ENCODE peak calls at places on chromosomes 5 and 9, in ten cellular contexts. M, E, D, T, S, F, A, Y, X and Z are unnamed samples.

GRCh38 chr5:132389453-132390286 is 20.2 kb downstream of the SLC22A5 start:
- DNase-seq in M (no peak), E (no peak), D (peak; percentile 98), T (peak; percentile 100), S (no peak), F (no peak), A (no peak), Y (peak; percentile 55), X (no peak), Z (no peak)

GRCh38 chr9:113649054-113649453 is 185.5 kb downstream of the RGS3 start:
- DNase-seq in M (no peak), E (peak; percentile 90), D (no peak), T (peak; percentile 57), S (peak; percentile 48), F (peak; percentile 40), A (no peak), Y (no peak), X (no peak), Z (no peak)

GRCh38 chr5:4785971-4786370 is 354.2 kb upstream of the ADAMTS16 start:
- DNase-seq in M (no peak), E (no peak), D (no peak), T (no peak), S (no peak), F (no peak), A (no peak), Y (no peak), X (no peak), Z (no peak)

GRCh38 chr5:85515588-85515987 is 1102.2 kb upstream of the COX7C start:
- DNase-seq in M (no peak), E (no peak), D (no peak), T (no peak), S (no peak), F (no peak), A (no peak), Y (no peak), X (no peak), Z (no peak)

GRCh38 chr9:7097785-7098420 is 340.1 kb downstream of the KDM4C start:
- DNase-seq in M (no peak), E (no peak), D (peak; percentile 5), T (peak; percentile 56), S (no peak), F (no peak), A (no peak), Y (no peak), X (no peak), Z (no peak)

GRCh38 chr9:36398745-36399144 is 1.3 kb downstream of the RNF38 start:
- DNase-seq in M (no peak), E (no peak), D (no peak), T (peak; percentile 70), S (no peak), F (no peak), A (no peak), Y (no peak), X (no peak), Z (no peak)

GRCh38 chr5:164336276-164336675 is 830.9 kb downstream of the MAT2B start:
- DNase-seq in M (no peak), E (no peak), D (no peak), T (no peak), S (no peak), F (no peak), A (no peak), Y (no peak), X (no peak), Z (no peak)

GRCh38 chr5:133321833-133322420 is 270.1 kb downstream of the HSPA4 start:
- DNase-seq in M (no peak), E (no peak), D (no peak), T (no peak), S (no peak), F (no peak), A (no peak), Y (no peak), X (peak; percentile 79), Z (no peak)

GRCh38 chr5:161410640-161411039 is 135.9 kb downstream of the GABRB2 start:
- DNase-seq in M (no peak), E (no peak), D (no peak), T (no peak), S (no peak), F (no peak), A (no peak), Y (no peak), X (no peak), Z (no peak)

GRCh38 chr9:93686127-93686879 is 109.9 kb downstream of the PHF2 start:
- DNase-seq in M (peak; percentile 2), E (no peak), D (no peak), T (no peak), S (no peak), F (peak; percentile 18), A (no peak), Y (peak; percentile 22), X (no peak), Z (no peak)

GRCh38 chr5:16372493-16372892 is 93.1 kb downstream of the ZNF622 start:
- DNase-seq in M (no peak), E (no peak), D (no peak), T (no peak), S (no peak), F (no peak), A (no peak), Y (no peak), X (no peak), Z (no peak)

GRCh38 chr5:60779431-60779830 is 64.6 kb downstream of the ELOVL7 start:
- DNase-seq in M (no peak), E (no peak), D (peak; percentile 8), T (no peak), S (no peak), F (no peak), A (no peak), Y (no peak), X (no peak), Z (no peak)

GRCh38 chr5:1538741-1539392 is 15.1 kb upstream of the LPCAT1 start:
- DNase-seq in M (no peak), E (no peak), D (no peak), T (no peak), S (no peak), F (peak; percentile 15), A (no peak), Y (peak; percentile 19), X (no peak), Z (no peak)
- H3K27ac ChIP-seq in M (no peak overlapping the region), E (no peak overlapping the region), D (no peak overlapping the region), T (no peak overlapping the region), S (no peak overlapping the region), F (no peak overlapping the region), A (no peak overlapping the region), Y (no peak overlapping the region), X (no peak overlapping the region), Z (no peak overlapping the region)

GRCh38 chr5:32132757-32133156 is 41.4 kb downstream of the GOLPH3 start:
- DNase-seq in M (no peak), E (no peak), D (no peak), T (no peak), S (no peak), F (no peak), A (no peak), Y (no peak), X (no peak), Z (no peak)
- H3K36me3 ChIP-seq in M (no peaks in the 10 kb centered on the region), E (peaks cover 53% of the 10 kb centered on the region), D (peaks cover 16% of the 10 kb centered on the region), T (peaks cover 19% of the 10 kb centered on the region), S (peaks cover 41% of the 10 kb centered on the region), F (no peaks in the 10 kb centered on the region), A (peaks cover 3% of the 10 kb centered on the region), Y (peaks cover 4% of the 10 kb centered on the region), X (peaks cover 28% of the 10 kb centered on the region), Z (no peaks in the 10 kb centered on the region)

GRCh38 chr5:172660974-172661373 is 19.9 kb downstream of the NEURL1B start:
- DNase-seq in M (no peak), E (no peak), D (no peak), T (no peak), S (no peak), F (peak; percentile 7), A (no peak), Y (no peak), X (no peak), Z (no peak)

GRCh38 chr5:172661536-172661935 is 20.5 kb downstream of the NEURL1B start:
- DNase-seq in M (no peak), E (no peak), D (no peak), T (no peak), S (no peak), F (peak; percentile 35), A (no peak), Y (no peak), X (no peak), Z (no peak)

GRCh38 chr5:172665049-172665541 is 24.0 kb downstream of the NEURL1B start:
- DNase-seq in M (no peak), E (peak; percentile 86), D (no peak), T (no peak), S (no peak), F (peak; percentile 37), A (no peak), Y (no peak), X (no peak), Z (no peak)

GRCh38 chr5:172664018-172664417 is 23.0 kb downstream of the NEURL1B start:
- DNase-seq in M (no peak), E (no peak), D (no peak), T (no peak), S (no peak), F (peak; percentile 7), A (no peak), Y (no peak), X (no peak), Z (no peak)

DNA sequence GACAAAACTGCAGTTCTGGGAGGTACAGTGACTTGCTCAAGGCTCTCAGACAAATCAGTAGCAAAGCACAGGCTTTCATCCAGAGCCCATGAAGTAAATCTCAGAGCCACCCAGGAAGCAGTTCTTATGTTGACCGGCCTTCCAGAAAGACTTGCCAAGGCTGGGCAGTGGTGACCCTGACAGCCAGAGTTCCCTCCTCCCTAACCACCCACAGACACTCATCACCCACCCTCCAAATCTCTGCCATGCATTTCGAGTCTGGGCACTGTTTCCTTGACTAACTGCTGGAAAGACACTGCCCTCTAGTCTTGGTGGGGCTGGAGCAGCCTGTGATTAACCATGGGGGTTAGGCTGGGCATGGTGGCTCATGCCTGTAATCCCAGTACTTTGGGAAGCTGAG is 21.5 kb downstream of the NEURL1B start:
- DNase-seq in M (no peak), E (no peak), D (no peak), T (no peak), S (no peak), F (peak; percentile 20), A (no peak), Y (no peak), X (no peak), Z (no peak)
- H3K27ac ChIP-seq in M (peak overlapping the region; percentile 93), E (no peak overlapping the region), D (no peak overlapping the region), T (no peak overlapping the region), S (peak overlapping the region; percentile 83), F (peak overlapping the region; percentile 88), A (no peak overlapping the region), Y (no peak overlapping the region), X (no peak overlapping the region), Z (peak overlapping the region; percentile 90)

DNA sequence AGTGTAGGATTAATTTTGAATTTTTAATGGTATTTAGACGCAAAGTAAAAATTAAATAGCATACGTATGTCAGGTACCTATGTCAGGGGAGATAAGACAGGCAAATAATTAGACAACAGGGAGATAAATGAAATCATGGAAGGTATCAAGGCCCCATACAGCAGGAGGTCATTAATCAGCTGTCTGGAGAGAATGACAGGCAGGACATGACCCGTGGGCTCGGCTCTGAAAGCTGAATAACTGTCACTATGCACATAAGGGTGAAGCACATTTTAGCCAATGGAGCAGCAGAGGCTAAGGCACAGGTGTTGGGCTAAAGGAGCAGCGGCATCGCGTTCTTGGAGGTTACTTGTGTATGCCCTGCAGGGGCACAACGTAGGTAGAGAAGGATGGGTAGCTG is 11.9 kb downstream of the SLC25A51 start:
- DNase-seq in M (no peak), E (no peak), D (no peak), T (no peak), S (no peak), F (no peak), A (no peak), Y (no peak), X (no peak), Z (no peak)
- H3K36me3 ChIP-seq in M (no peaks in the 10 kb centered on the region), E (peaks cover 41% of the 10 kb centered on the region), D (peaks cover 3% of the 10 kb centered on the region), T (peaks cover 27% of the 10 kb centered on the region), S (peaks cover 65% of the 10 kb centered on the region), F (no peaks in the 10 kb centered on the region), A (peaks cover 41% of the 10 kb centered on the region), Y (peaks cover 6% of the 10 kb centered on the region), X (peaks cover 9% of the 10 kb centered on the region), Z (peaks cover 8% of the 10 kb centered on the region)

GRCh38 chr9:137296214-137297059 is 5.6 kb downstream of the NRARP start:
- DNase-seq in M (no peak), E (peak; percentile 66), D (no peak), T (peak; percentile 50), S (no peak), F (peak; percentile 76), A (no peak), Y (no peak), X (no peak), Z (no peak)
- H3K27ac ChIP-seq in M (peak overlapping the region; percentile 1), E (no peak overlapping the region), D (no peak overlapping the region), T (no peak overlapping the region), S (peak overlapping the region; percentile 81), F (peak overlapping the region; percentile 99), A (no peak overlapping the region), Y (peak overlapping the region; percentile 73), X (no peak overlapping the region), Z (peak overlapping the region; percentile 83)